ENCODE peak calls at places on chromosomes 1 and 21, in eight cellular contexts. Q, M, I, J, O, C, E and R are unnamed samples.

GRCh38 chr1:45895406-45895805 is 92.0 kb downstream of the MAST2 start:
- DNase-seq in Q (no peak), M (no peak), I (no peak), J (no peak), O (no peak), C (no peak), E (no peak), R (no peak)

GRCh38 chr1:204961765-204962419 is 81.1 kb upstream of the CNTN2 start:
- DNase-seq in Q (no peak), M (no peak), I (no peak), J (no peak), O (no peak), C (no peak), E (no peak), R (no peak)

GRCh38 chr1:183093821-183094287 is 70.6 kb downstream of the LAMC1 start:
- DNase-seq in Q (no peak), M (no peak), I (no peak), J (no peak), O (peak; percentile 42), C (no peak), E (no peak), R (no peak)

GRCh38 chr1:116434849-116435248 is 61.8 kb downstream of the ATP1A1 start:
- DNase-seq in Q (no peak), M (no peak), I (no peak), J (no peak), O (no peak), C (no peak), E (no peak), R (no peak)

GRCh38 chr1:17265162-17265561 is 16.3 kb downstream of the PADI3 start:
- DNase-seq in Q (no peak), M (no peak), I (no peak), J (no peak), O (no peak), C (peak; percentile 48), E (no peak), R (no peak)

GRCh38 chr21:35963920-35964451 is 96.3 kb downstream of the SETD4 start:
- DNase-seq in Q (no peak), M (no peak), I (no peak), J (no peak), O (no peak), C (peak; percentile 4), E (no peak), R (no peak)

GRCh38 chr1:234897754-234898454 is 230.7 kb downstream of the TOMM20 start:
- DNase-seq in Q (no peak), M (no peak), I (no peak), J (no peak), O (no peak), C (no peak), E (no peak), R (no peak)

GRCh38 chr1:29515188-29515955 is 279.1 kb downstream of the PTPRU start:
- DNase-seq in Q (no peak), M (no peak), I (peak; percentile 53), J (no peak), O (no peak), C (no peak), E (no peak), R (peak; percentile 2)

GRCh38 chr1:24388331-24388870 is 25.2 kb downstream of the STPG1 start:
- DNase-seq in Q (no peak), M (no peak), I (no peak), J (no peak), O (no peak), C (no peak), E (no peak), R (no peak)

GRCh38 chr1:220222939-220223338 is 49.3 kb downstream of the RAB3GAP2 start:
- DNase-seq in Q (no peak), M (no peak), I (no peak), J (no peak), O (no peak), C (no peak), E (no peak), R (no peak)

GRCh38 chr1:161930064-161930463 is 93.6 kb downstream of the OLFML2B start:
- DNase-seq in Q (no peak), M (no peak), I (no peak), J (no peak), O (no peak), C (no peak), E (no peak), R (no peak)

GRCh38 chr1:155962599-155963211 is 15.6 kb downstream of the ARHGEF2 start:
- DNase-seq in Q (no peak), M (no peak), I (no peak), J (no peak), O (no peak), C (no peak), E (no peak), R (no peak)

GRCh38 chr1:207868252-207868768 is 42.6 kb downstream of the CD34 start:
- DNase-seq in Q (no peak), M (peak; percentile 44), I (no peak), J (no peak), O (no peak), C (peak; percentile 28), E (no peak), R (no peak)

GRCh38 chr1:19038732-19039131 is 82.3 kb upstream of the IFFO2 start:
- DNase-seq in Q (no peak), M (no peak), I (no peak), J (no peak), O (no peak), C (no peak), E (no peak), R (no peak)

GRCh38 chr1:84122780-84123382 is 21.2 kb upstream of the PRKACB start:
- DNase-seq in Q (peak; percentile 33), M (no peak), I (no peak), J (peak; percentile 43), O (no peak), C (peak; percentile 56), E (no peak), R (peak; percentile 21)

GRCh38 chr1:170590921-170591705 is 59.1 kb downstream of the GORAB start:
- DNase-seq in Q (no peak), M (no peak), I (no peak), J (no peak), O (no peak), C (no peak), E (no peak), R (no peak)

GRCh38 chr1:24867064-24867870 is 62.8 kb downstream of the RUNX3 start:
- DNase-seq in Q (no peak), M (no peak), I (peak; percentile 82), J (no peak), O (no peak), C (no peak), E (no peak), R (no peak)

GRCh38 chr1:218249757-218250156 is 35.3 kb upstream of the RRP15 start:
- DNase-seq in Q (no peak), M (no peak), I (no peak), J (no peak), O (no peak), C (no peak), E (no peak), R (no peak)

GRCh38 chr1:217418241-217418840 is 212.5 kb downstream of the GPATCH2 start:
- DNase-seq in Q (no peak), M (no peak), I (no peak), J (no peak), O (no peak), C (no peak), E (no peak), R (no peak)

GRCh38 chr1:201710632-201711031 is 118.3 kb upstream of the IPO9 start:
- DNase-seq in Q (no peak), M (no peak), I (no peak), J (no peak), O (no peak), C (no peak), E (no peak), R (no peak)

GRCh38 chr21:36126166-36126565 is 8.7 kb upstream of the CBR3 start:
- DNase-seq in Q (no peak), M (no peak), I (no peak), J (no peak), O (no peak), C (no peak), E (no peak), R (no peak)

GRCh38 chr1:180301135-180301737 is 71.2 kb downstream of the LHX4 start:
- DNase-seq in Q (no peak), M (no peak), I (no peak), J (no peak), O (no peak), C (no peak), E (no peak), R (no peak)

GRCh38 chr21:36504067-36505058 is 24.4 kb upstream of the CLDN14 start:
- DNase-seq in Q (peak; percentile 19), M (no peak), I (no peak), J (peak; percentile 13), O (peak; percentile 26), C (peak; percentile 55), E (no peak), R (peak; percentile 30)

GRCh38 chr1:12434174-12434573 is 183.8 kb downstream of the DHRS3 start:
- DNase-seq in Q (peak; percentile 84), M (no peak), I (no peak), J (peak; percentile 37), O (no peak), C (no peak), E (peak; percentile 45), R (no peak)

GRCh38 chr1:9990944-9991343 is 6.1 kb upstream of the RBP7 start:
- DNase-seq in Q (peak; percentile 9), M (no peak), I (no peak), J (no peak), O (no peak), C (no peak), E (no peak), R (no peak)

GRCh38 chr1:7573481-7573880 is 197.6 kb upstream of the VAMP3 start:
- DNase-seq in Q (no peak), M (no peak), I (no peak), J (no peak), O (no peak), C (no peak), E (no peak), R (no peak)

GRCh38 chr1:56911098-56911497 is 54.7 kb downstream of the C8B start:
- DNase-seq in Q (peak; percentile 48), M (no peak), I (no peak), J (no peak), O (no peak), C (no peak), E (no peak), R (no peak)

GRCh38 chr1:93651695-93652094 is 29.9 kb downstream of the BCAR3 start:
- DNase-seq in Q (no peak), M (no peak), I (no peak), J (no peak), O (no peak), C (no peak), E (no peak), R (no peak)

GRCh38 chr1:216119600-216119999 is 303.6 kb downstream of the USH2A start:
- DNase-seq in Q (peak; percentile 55), M (no peak), I (no peak), J (no peak), O (peak; percentile 14), C (peak; percentile 17), E (no peak), R (no peak)

GRCh38 chr1:41905103-41905675 is 13.5 kb downstream of the HIVEP3 start:
- DNase-seq in Q (no peak), M (no peak), I (no peak), J (no peak), O (no peak), C (no peak), E (no peak), R (no peak)